ENCODE peak calls at places on chromosomes 6 and 20, in five cellular contexts. L is left lung, H is spleen, Q is body of pancreas, F is Peyer's patch. T is an unnamed sample. For H3K36me3, the result is how much of the 10 kb centered on the place peaks cover.

GRCh38 chr20:568865-569415 is 25.4 kb upstream of the CSNK2A1 start:
- DNase-seq in L (no peak), H (no peak), Q (no peak), F (no peak), T (no peak)

GRCh38 chr20:2109425-2110210 is 8.0 kb downstream of the STK35 start:
- DNase-seq in L (no peak), H (no peak), Q (peak), F (no peak), T (peak)

GRCh38 chr20:10861619-10862018 is 187.8 kb upstream of the JAG1 start:
- DNase-seq in L (no peak), H (no peak), Q (peak), F (no peak), T (peak)

GRCh38 chr6:150403458-150404245 is 34.8 kb downstream of the IYD start:
- DNase-seq in L (no peak), H (no peak), Q (peak), F (no peak), T (no peak)

GRCh38 chr6:164331026-164331425 is 916.5 kb downstream of the QKI start:
- DNase-seq in L (no peak), H (no peak), Q (no peak), F (no peak), T (no peak)

GRCh38 chr6:27280064-27280539 is 32.0 kb downstream of the POM121L2 start:
- DNase-seq in L (no peak), H (no peak), Q (peak), F (no peak), T (peak)

GRCh38 chr6:158457616-158458278 is 102.1 kb upstream of the TMEM181 start:
- DNase-seq in L (no peak), H (no peak), Q (no peak), F (no peak), T (no peak)

GRCh38 chr6:124870611-124871201 is 91.5 kb upstream of the RNF217 start:
- DNase-seq in L (no peak), H (no peak), Q (no peak), F (no peak), T (no peak)

GRCh38 chr6:147117580-147117979 is 86.6 kb upstream of the STXBP5 start:
- DNase-seq in L (no peak), H (no peak), Q (no peak), F (no peak), T (no peak)

GRCh38 chr6:3159805-3160781 is 2.7 kb upstream of the TUBB2A start:
- DNase-seq in L (no peak), H (peak), Q (peak), F (peak), T (peak)

GRCh38 chr6:159746759-159747158 is 15.1 kb upstream of the ACAT2 start:
- DNase-seq in L (no peak), H (no peak), Q (no peak), F (no peak), T (no peak)
- H3K36me3 ChIP-seq in L (half or more), H (under half), Q (under half), F (half or more), T (under half)

GRCh38 chr20:23391707-23392310 is 29.5 kb downstream of the NAPB start:
- DNase-seq in L (no peak), H (no peak), Q (no peak), F (no peak), T (no peak)
- H3K36me3 ChIP-seq in L (half or more), H (under half), Q (under half), F (under half), T (under half)

DNA sequence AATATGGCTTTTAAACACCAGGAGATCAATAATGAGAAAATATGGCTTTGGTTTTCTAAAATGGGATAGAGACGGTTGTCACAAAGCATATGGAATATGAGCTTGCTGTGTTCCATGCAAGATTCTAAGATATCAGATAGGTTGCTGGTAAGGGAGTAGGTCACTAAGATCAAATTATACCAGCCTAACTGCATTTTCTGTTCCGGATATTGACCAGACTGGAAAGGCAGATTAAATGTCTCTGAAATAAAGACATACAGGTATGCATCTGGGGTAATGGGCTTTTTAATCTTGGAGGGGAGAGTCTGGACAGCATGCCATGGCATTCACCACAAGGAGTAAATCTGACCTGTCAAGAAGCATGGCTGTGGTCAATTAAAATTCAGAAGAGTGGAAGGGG is 35.2 kb upstream of the ADIG start:
- DNase-seq in L (no peak), H (no peak), Q (no peak), F (no peak), T (no peak)
- H3K36me3 ChIP-seq in L (half or more), H (under half), Q (under half), F (half or more), T (under half)

GRCh38 chr6:15516923-15517560 is 145.8 kb downstream of the DTNBP1 start:
- DNase-seq in L (no peak), H (peak), Q (no peak), F (no peak), T (no peak)

GRCh38 chr6:15516378-15516777 is 146.4 kb downstream of the DTNBP1 start:
- DNase-seq in L (no peak), H (peak), Q (no peak), F (no peak), T (no peak)

GRCh38 chr6:15513801-15514711 is 148.8 kb downstream of the DTNBP1 start:
- DNase-seq in L (no peak), H (peak), Q (no peak), F (no peak), T (no peak)

GRCh38 chr6:15515660-15516375 is 147.0 kb downstream of the DTNBP1 start:
- DNase-seq in L (no peak), H (no peak), Q (no peak), F (no peak), T (no peak)

GRCh38 chr6:15515226-15515625 is 147.6 kb downstream of the DTNBP1 start:
- DNase-seq in L (no peak), H (peak), Q (no peak), F (no peak), T (no peak)
- H3K36me3 ChIP-seq in L (half or more), H (under half), Q (under half), F (half or more), T (under half)

DNA sequence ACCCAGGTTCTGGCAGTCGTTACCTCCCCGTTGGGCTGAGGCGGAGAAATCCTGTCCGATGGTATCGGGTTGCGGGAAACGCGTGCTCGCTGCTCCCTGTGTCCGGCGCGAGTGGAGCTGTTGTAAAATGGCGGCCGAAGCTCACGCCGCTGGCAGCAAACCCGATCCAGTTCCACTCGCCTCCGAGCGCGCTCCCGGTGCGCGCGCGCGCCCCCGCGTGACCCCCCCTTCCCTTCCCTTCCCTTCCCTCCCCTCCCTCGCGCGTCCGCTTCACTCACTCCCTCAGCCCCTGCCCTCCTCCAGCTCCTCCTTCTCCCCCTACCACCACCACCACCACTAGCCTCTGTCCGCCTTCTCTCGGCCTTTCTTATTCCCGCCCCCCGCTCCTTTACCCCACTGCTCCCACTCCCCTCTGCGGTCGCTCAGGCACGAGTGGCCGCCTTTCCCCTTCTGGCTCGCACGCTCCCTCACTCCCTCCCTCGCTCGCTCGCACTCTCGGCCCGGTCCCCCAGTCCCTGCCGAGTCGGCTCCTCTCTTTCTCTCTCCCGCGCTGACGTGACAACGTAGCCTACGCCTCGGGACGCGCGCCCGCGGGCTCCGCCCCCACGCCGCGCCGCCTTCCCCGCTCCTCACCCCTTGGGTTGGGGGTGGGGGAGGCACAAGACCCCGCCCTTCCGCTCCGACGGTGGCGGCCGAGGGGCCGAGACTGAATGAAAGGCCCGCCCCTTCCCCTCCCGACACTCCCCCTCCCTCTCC is at the start of gene SYNCRIP:
- DNase-seq in L (peak), H (peak), Q (peak), F (peak), T (peak)
- H3K36me3 ChIP-seq in L (under half), H (under half), Q (under half), F (under half), T (under half)

DNA sequence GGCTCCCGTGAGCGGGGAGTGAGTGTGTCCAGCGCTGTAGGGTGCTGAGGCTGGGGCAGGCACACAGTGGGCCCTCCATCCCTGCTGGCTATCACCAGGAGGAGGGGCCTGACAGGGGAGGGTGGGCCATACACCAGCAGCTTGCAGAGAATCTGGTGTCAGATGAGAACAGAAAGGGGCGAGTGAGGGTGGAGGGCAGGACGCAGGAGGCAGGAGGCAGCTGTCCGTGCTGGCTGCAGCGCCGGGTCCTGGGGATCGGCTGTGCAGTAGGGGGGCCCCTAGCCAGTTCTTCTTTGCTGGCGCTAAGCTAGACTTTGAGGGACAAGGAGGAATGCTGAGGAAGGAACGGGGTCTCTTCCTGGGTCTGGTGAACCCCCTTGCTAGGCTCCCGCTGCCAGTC is 1.6 kb upstream of the CABLES2 start:
- DNase-seq in L (no peak), H (no peak), Q (no peak), F (no peak), T (no peak)
- H3K36me3 ChIP-seq in L (under half), H (under half), Q (under half), F (under half), T (under half)

GRCh38 chr6:116381000-116381399 is 10.3 kb downstream of the DSE start:
- DNase-seq in L (no peak), H (no peak), Q (no peak), F (no peak), T (peak)

GRCh38 chr6:116385462-116385807 is 14.7 kb downstream of the DSE start:
- DNase-seq in L (no peak), H (no peak), Q (no peak), F (no peak), T (no peak)

GRCh38 chr6:116384727-116385461 is 14.1 kb downstream of the DSE start:
- DNase-seq in L (no peak), H (no peak), Q (no peak), F (no peak), T (no peak)

GRCh38 chr6:116379764-116380163 is 9.0 kb downstream of the DSE start:
- DNase-seq in L (no peak), H (no peak), Q (no peak), F (no peak), T (no peak)

DNA sequence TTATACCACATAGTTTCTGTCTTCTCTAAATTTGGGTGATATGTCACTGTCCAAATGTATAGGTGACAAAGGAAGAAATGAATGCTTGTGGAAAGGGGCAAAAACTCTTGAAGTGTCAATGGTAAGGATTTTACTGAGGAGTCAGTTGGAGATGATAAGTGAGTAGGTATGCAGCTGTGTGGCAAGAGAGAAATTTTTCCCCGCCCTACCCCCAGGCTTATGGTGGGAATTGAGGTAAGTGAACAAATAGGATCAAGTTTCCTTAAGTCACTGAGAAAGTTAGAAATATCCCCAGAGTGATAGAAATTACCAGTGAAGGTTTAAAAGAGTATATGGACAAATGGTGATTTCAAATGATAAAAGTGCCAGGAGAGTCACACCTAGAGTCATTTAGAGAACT is 11.8 kb downstream of the DSE start:
- DNase-seq in L (no peak), H (no peak), Q (no peak), F (no peak), T (no peak)
- H3K36me3 ChIP-seq in L (under half), H (under half), Q (under half), F (under half), T (under half)